ENCODE peak calls at places on chromosomes 11 and 22, in seven cellular contexts. W is bronchial epithelial cell; T is MM.1S; V is stomach; U is body of pancreas; B is colonic mucosa; R is CD4-positive, CD25-positive, alpha-beta regulatory T cell. H is an unnamed sample. For H3K36me3, the result is how much of the 10 kb centered on the place peaks cover.

GRCh38 chr11:122791411-122791810 is 46.9 kb upstream of the CRTAM start:
- DNase-seq in W (peak), T (no peak), V (no peak), U (no peak), B (no peak), R (no peak), H (no peak)

GRCh38 chr11:17753641-17754040 is 19.1 kb downstream of the KCNC1 start:
- DNase-seq in W (no peak), T (no peak), V (no peak), U (no peak), B (no peak), R (no peak), H (no peak)

GRCh38 chr11:72587696-72588095 is 86.5 kb downstream of the PDE2A start:
- DNase-seq in W (no peak), T (no peak), V (no peak), U (no peak), B (no peak), R (no peak), H (no peak)

GRCh38 chr22:37906364-37907008 is 389 bp downstream of the MICALL1 start:
- DNase-seq in W (no peak), T (peak), V (no peak), U (peak), B (peak), R (peak), H (no peak)

GRCh38 chr11:116540019-116540418 is 232.8 kb downstream of the BUD13 start:
- DNase-seq in W (no peak), T (no peak), V (no peak), U (no peak), B (no peak), R (no peak), H (no peak)

GRCh38 chr11:2466869-2467694 is 22.3 kb downstream of the KCNQ1 start:
- DNase-seq in W (no peak), T (peak), V (peak), U (no peak), B (peak), R (peak), H (peak)

GRCh38 chr11:94325681-94326080 is 21.3 kb downstream of the IZUMO1R start:
- DNase-seq in W (peak), T (peak), V (peak), U (peak), B (peak), R (peak), H (no peak)

GRCh38 chr11:69356703-69357457 is 62.9 kb downstream of the MYEOV start:
- DNase-seq in W (no peak), T (no peak), V (peak), U (no peak), B (peak), R (no peak), H (no peak)

GRCh38 chr11:34147581-34147980 is 42.2 kb downstream of the NAT10 start:
- DNase-seq in W (no peak), T (no peak), V (no peak), U (no peak), B (no peak), R (no peak), H (no peak)

GRCh38 chr11:34146866-34147265 is 41.4 kb downstream of the NAT10 start:
- DNase-seq in W (no peak), T (no peak), V (no peak), U (no peak), B (no peak), R (no peak), H (no peak)

GRCh38 chr11:34146411-34146810 is 41.0 kb downstream of the NAT10 start:
- DNase-seq in W (no peak), T (no peak), V (no peak), U (no peak), B (no peak), R (no peak), H (no peak)

GRCh38 chr11:34145073-34145472 is 39.6 kb downstream of the NAT10 start:
- DNase-seq in W (no peak), T (no peak), V (no peak), U (no peak), B (no peak), R (no peak), H (no peak)

GRCh38 chr11:34145847-34146381 is 40.5 kb downstream of the NAT10 start:
- DNase-seq in W (no peak), T (peak), V (no peak), U (no peak), B (no peak), R (no peak), H (no peak)
- H3K36me3 ChIP-seq in W (half or more), T (under half), V (half or more), U (under half), B (under half), R (half or more), H (half or more)

DNA sequence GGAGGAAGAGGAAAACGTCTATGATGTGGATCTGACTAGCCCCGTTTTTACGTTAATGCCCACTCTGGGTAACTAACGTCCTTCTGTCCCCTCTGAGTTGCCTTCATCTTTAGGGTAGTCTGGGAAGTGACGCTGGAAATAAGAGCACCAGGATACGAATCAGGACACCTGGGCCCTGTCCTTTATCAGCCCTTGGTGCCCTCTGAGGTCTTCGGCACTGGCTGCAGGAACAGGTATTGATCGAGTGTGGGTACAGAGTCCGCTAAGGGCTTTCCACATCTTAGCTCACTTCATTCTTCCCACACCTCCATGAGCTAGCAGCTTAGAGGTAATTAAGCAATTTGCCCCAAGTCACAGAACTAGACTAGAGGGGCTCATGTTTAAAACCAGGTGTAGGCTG is 223.8 kb downstream of the DBX1 start:
- DNase-seq in W (no peak), T (no peak), V (no peak), U (no peak), B (no peak), R (no peak), H (no peak)
- H3K36me3 ChIP-seq in W (under half), T (under half), V (under half), U (under half), B (under half), R (under half), H (under half)

GRCh38 chr22:32850591-32851517 is 49.3 kb downstream of the TIMP3 start:
- DNase-seq in W (no peak), T (no peak), V (peak), U (peak), B (peak), R (no peak), H (no peak)
- H3K36me3 ChIP-seq in W (under half), T (under half), V (under half), U (under half), B (under half), R (under half), H (under half)

GRCh38 chr11:71502871-71503435 is 24.1 kb upstream of the KRTAP5-7 start:
- DNase-seq in W (no peak), T (no peak), V (no peak), U (no peak), B (no peak), R (no peak), H (no peak)

GRCh38 chr11:71501071-71501985 is 25.7 kb upstream of the KRTAP5-7 start:
- DNase-seq in W (no peak), T (no peak), V (peak), U (no peak), B (no peak), R (no peak), H (no peak)

GRCh38 chr11:71499546-71499945 is 27.5 kb upstream of the KRTAP5-7 start:
- DNase-seq in W (peak), T (no peak), V (peak), U (no peak), B (no peak), R (no peak), H (no peak)

GRCh38 chr11:71500601-71501021 is 26.5 kb upstream of the KRTAP5-7 start:
- DNase-seq in W (no peak), T (no peak), V (peak), U (no peak), B (peak), R (no peak), H (no peak)

GRCh38 chr11:71502026-71502425 is 25.0 kb upstream of the KRTAP5-7 start:
- DNase-seq in W (no peak), T (no peak), V (no peak), U (no peak), B (no peak), R (no peak), H (no peak)
- H3K36me3 ChIP-seq in W (under half), T (under half), V (half or more), U (under half), B (under half), R (half or more), H (under half)

GRCh38 chr22:39415506-39415905 is 15.9 kb downstream of the TAB1 start:
- DNase-seq in W (no peak), T (no peak), V (no peak), U (no peak), B (no peak), R (no peak), H (no peak)
- H3K36me3 ChIP-seq in W (under half), T (under half), V (half or more), U (under half), B (under half), R (half or more), H (under half)

DNA sequence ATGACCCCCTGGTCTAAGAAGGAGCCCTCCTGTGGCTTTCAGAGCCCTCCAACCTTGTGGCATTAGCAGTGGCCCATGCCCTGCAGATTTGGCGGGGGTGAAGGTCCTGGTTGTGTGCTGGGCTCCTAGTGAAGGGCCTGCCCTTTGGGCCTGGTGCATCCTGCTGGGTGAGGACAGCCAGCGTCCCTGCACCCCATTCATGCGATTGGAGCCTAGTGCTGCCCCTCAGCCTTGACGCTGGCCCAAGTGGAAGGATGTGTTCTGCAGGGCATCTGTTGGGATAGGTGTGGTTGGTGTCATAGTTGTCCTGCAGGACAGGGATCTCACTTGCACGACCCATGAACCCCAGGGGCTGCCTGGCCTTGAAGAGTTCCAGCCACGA is 28.1 kb upstream of the DGCR8 start:
- DNase-seq in W (no peak), T (no peak), V (no peak), U (no peak), B (no peak), R (no peak), H (no peak)
- H3K36me3 ChIP-seq in W (under half), T (under half), V (half or more), U (under half), B (under half), R (half or more), H (under half)

GRCh38 chr11:7994581-7995278 is 7.6 kb downstream of the EIF3F start:
- DNase-seq in W (no peak), T (no peak), V (no peak), U (no peak), B (no peak), R (no peak), H (no peak)
- H3K36me3 ChIP-seq in W (under half), T (under half), V (half or more), U (under half), B (under half), R (half or more), H (under half)

GRCh38 chr22:19456541-19456940 is 9.0 kb upstream of the C22orf39 start:
- DNase-seq in W (no peak), T (no peak), V (no peak), U (no peak), B (no peak), R (no peak), H (no peak)

GRCh38 chr22:19455033-19455432 is 7.5 kb upstream of the C22orf39 start:
- DNase-seq in W (no peak), T (no peak), V (no peak), U (no peak), B (no peak), R (no peak), H (no peak)

GRCh38 chr22:19455585-19456370 is 8.3 kb upstream of the C22orf39 start:
- DNase-seq in W (no peak), T (no peak), V (no peak), U (no peak), B (no peak), R (no peak), H (no peak)

GRCh38 chr22:19453718-19454117 is 6.2 kb upstream of the C22orf39 start:
- DNase-seq in W (no peak), T (no peak), V (no peak), U (no peak), B (no peak), R (no peak), H (no peak)

GRCh38 chr22:19454156-19454555 is 6.6 kb upstream of the C22orf39 start:
- DNase-seq in W (no peak), T (no peak), V (no peak), U (no peak), B (no peak), R (no peak), H (no peak)
- H3K36me3 ChIP-seq in W (under half), T (under half), V (half or more), U (under half), B (under half), R (half or more), H (under half)

DNA sequence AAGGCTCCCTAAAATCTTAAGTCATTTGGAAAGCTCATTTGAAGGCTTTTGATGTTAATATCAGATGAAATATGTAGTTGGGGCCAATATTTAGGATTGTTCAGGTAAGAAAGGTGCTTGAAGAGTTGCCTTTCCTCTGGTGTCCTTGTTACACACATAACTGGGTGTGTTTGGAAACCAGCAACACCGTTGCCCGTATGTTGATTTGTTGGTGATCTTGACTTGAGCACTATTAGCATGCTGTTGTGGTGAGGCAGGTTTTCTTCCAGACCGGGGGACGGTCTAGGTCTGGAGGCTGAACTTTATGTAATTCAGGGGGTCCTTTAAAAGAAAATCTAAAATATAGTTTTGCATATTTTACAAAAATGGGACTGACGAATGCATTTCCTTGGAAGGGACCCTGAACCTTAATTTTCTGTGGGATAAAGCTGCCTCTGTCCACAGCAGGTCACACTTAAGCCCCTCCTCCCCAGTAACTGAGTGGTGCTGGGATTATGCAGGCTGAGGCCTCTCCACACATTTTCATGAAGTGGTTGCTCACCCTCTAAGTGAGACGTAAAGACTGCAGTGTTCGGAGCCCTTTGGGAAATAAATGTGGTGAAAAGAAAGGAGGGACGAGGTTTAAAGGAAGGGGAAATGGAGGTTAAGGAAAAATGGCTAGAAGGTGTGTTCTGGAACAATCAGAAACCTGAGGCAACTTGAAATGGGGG is 1.8 kb downstream of the YWHAH start:
- DNase-seq in W (no peak), T (no peak), V (no peak), U (peak), B (no peak), R (no peak), H (no peak)
- H3K36me3 ChIP-seq in W (under half), T (under half), V (under half), U (under half), B (under half), R (under half), H (under half)